ENCODE peak calls at places on chromosomes 6 and 20, in ten cellular contexts. S is fibroblast of lung; T is right lobe of liver; B is IMR-90; K is ovary; O is caudate nucleus; M is CD8-positive, alpha-beta T cell; N is colonic mucosa; W is tibial nerve; Y is psoas muscle. P is an unnamed sample.

GRCh38 chr6:51163843-51164529 is 345.3 kb downstream of the TFAP2B start:
- DNase-seq in Y (no peak), W (no peak), T (no peak), N (no peak), B (no peak), O (no peak), M (no peak), S (no peak), K (no peak), P (no peak)

GRCh38 chr20:23697947-23698346 is 9.1 kb upstream of the CST4 start:
- DNase-seq in W (no peak), Y (no peak), O (no peak), N (no peak), S (no peak), T (no peak), K (no peak), M (no peak), B (no peak), P (no peak)

GRCh38 chr6:8429821-8430220 is 5.5 kb downstream of the SLC35B3 start:
- DNase-seq in N (no peak), S (no peak), B (no peak), K (no peak), T (no peak), M (no peak), O (no peak), Y (no peak), W (no peak), P (no peak)

GRCh38 chr20:44002861-44003260 is 88.2 kb downstream of the TOX2 start:
- DNase-seq in Y (no peak), M (no peak), K (no peak), S (no peak), N (no peak), T (no peak), O (no peak), B (no peak), W (no peak), P (no peak)

GRCh38 chr6:15631380-15631913 is 31.4 kb downstream of the DTNBP1 start:
- DNase-seq in T (no peak), O (no peak), M (no peak), N (no peak), W (no peak), Y (no peak), B (no peak), S (no peak), K (no peak), P (no peak)

GRCh38 chr6:152124432-152125074 is 317.1 kb downstream of the ESR1 start:
- DNase-seq in W (no peak), M (no peak), T (no peak), Y (no peak), O (no peak), S (peak), K (no peak), N (no peak), B (peak), P (no peak)

GRCh38 chr20:21104466-21104761 is 1.7 kb downstream of the LINC00237 start:
- DNase-seq in S (no peak), M (no peak), O (no peak), W (no peak), Y (no peak), T (no peak), K (no peak), B (no peak), N (no peak), P (no peak)

GRCh38 chr20:46176744-46177378 is 58.7 kb downstream of the CD40 start:
- DNase-seq in N (no peak), K (no peak), T (no peak), O (no peak), M (no peak), W (no peak), B (no peak), S (no peak), Y (no peak), P (no peak)

GRCh38 chr6:72966628-72967280 is 258.5 kb downstream of the KHDC1L start:
- DNase-seq in S (no peak), N (no peak), O (no peak), Y (no peak), W (no peak), T (no peak), K (no peak), M (no peak), B (peak), P (no peak)

GRCh38 chr20:4038047-4038459 is 22.7 kb upstream of the RNF24 start:
- DNase-seq in B (peak), N (peak), W (peak), M (peak), S (peak), K (no peak), T (peak), Y (peak), O (no peak), P (no peak)

GRCh38 chr20:21559305-21559704 is 45.4 kb upstream of the NKX2-2 start:
- DNase-seq in M (no peak), K (no peak), T (no peak), W (no peak), S (no peak), B (no peak), Y (no peak), N (no peak), O (no peak), P (no peak)

GRCh38 chr20:7691647-7692046 is 248.6 kb downstream of the HAO1 start:
- DNase-seq in Y (no peak), T (no peak), W (no peak), N (no peak), K (no peak), M (no peak), B (no peak), S (peak), O (no peak), P (no peak)

GRCh38 chr20:5770987-5771318 is 20.8 kb downstream of the SHLD1 start:
- DNase-seq in M (no peak), T (no peak), N (no peak), B (no peak), S (no peak), K (no peak), Y (no peak), W (no peak), O (no peak), P (no peak)

GRCh38 chr20:58803533-58803932 is 47.2 kb downstream of the GNAS-AS1 start:
- DNase-seq in B (no peak), S (no peak), M (no peak), W (no peak), K (no peak), Y (no peak), N (no peak), T (no peak), O (no peak), P (no peak)

GRCh38 chr6:33665957-33666356 is 44.8 kb downstream of the ITPR3 start:
- DNase-seq in Y (no peak), O (no peak), K (no peak), S (no peak), B (no peak), W (no peak), T (no peak), N (no peak), M (no peak), P (no peak)

GRCh38 chr6:47203266-47203967 is 106.3 kb downstream of the TNFRSF21 start:
- DNase-seq in S (no peak), M (no peak), K (no peak), W (no peak), T (no peak), B (peak), Y (no peak), N (no peak), O (no peak), P (no peak)

GRCh38 chr20:20210943-20211273 is 157.0 kb upstream of the INSM1 start:
- DNase-seq in M (no peak), T (no peak), K (no peak), W (no peak), Y (no peak), S (no peak), B (no peak), O (no peak), N (peak), P (no peak)

GRCh38 chr6:163001341-163001740 is 273.6 kb downstream of the PACRG start:
- DNase-seq in B (no peak), M (no peak), T (no peak), Y (no peak), S (peak), K (no peak), O (no peak), N (no peak), W (no peak), P (no peak)

GRCh38 chr20:4592316-4593148 is 129.2 kb upstream of the PRND start:
- DNase-seq in B (no peak), S (peak), O (no peak), T (peak), K (peak), Y (peak), N (peak), M (peak), W (no peak), P (no peak)

GRCh38 chr20:10453241-10453640 is 18.1 kb downstream of the SLX4IP start:
- DNase-seq in K (no peak), T (no peak), N (no peak), M (no peak), B (no peak), S (no peak), Y (no peak), O (no peak), W (no peak), P (no peak)

GRCh38 chr6:42367353-42368011 is 84.2 kb downstream of the TRERF1 start:
- DNase-seq in Y (no peak), B (peak), K (no peak), S (peak), O (no peak), T (peak), M (no peak), W (no peak), N (no peak), P (no peak)

GRCh38 chr6:13307508-13307995 is 20.8 kb downstream of the TBC1D7 start:
- DNase-seq in W (no peak), S (peak), Y (no peak), N (no peak), K (no peak), M (no peak), B (peak), T (no peak), O (no peak), P (peak)

GRCh38 chr20:9550283-9550682 is 35.9 kb downstream of the LAMP5 start:
- DNase-seq in O (no peak), B (no peak), K (no peak), S (no peak), W (no peak), T (no peak), Y (no peak), M (no peak), N (no peak), P (no peak)

DNA sequence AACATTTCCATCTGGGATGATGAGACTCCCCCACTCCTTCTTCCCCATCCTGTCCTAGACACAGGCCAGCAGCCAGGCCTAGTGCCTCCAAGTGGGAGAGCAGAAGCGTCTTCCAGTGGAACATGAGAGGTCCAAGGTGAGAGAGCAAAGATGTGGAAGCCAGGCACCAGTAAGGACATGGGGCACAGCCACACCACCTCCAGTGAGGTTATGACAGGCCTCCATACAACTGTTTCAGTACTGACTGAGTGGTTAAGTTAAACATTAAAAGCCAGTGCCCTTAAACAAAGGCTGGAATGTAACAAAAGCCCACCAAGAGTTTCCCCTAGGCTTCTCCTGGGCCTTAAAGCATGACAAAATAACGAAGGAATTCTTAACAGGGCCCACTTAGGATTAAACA is 5.3 kb downstream of the ZBTB24 start:
- DNase-seq in N (no peak), Y (no peak), M (no peak), K (no peak), W (no peak), B (no peak), S (no peak), T (no peak), O (no peak), P (no peak)
- H3K27ac ChIP-seq in N (no peak), Y (no peak), M (no peak), K (no peak), W (no peak), B (no peak), S (no peak), T (no peak), O (no peak), P (no peak)

GRCh38 chr20:53804920-53805894 is 211.6 kb upstream of the ZNF217 start:
- DNase-seq in Y (no peak), B (no peak), T (no peak), W (no peak), S (no peak), N (peak), O (no peak), M (no peak), K (no peak), P (no peak)
- H3K27ac ChIP-seq in Y (no peak), B (peak), T (no peak), W (no peak), S (peak), N (peak), O (no peak), M (no peak), K (no peak), P (peak)

GRCh38 chr20:17849111-17849900 is 119.3 kb downstream of the SNX5 start:
- DNase-seq in K (no peak), T (no peak), N (no peak), B (no peak), M (no peak), Y (no peak), W (no peak), S (no peak), O (no peak), P (no peak)
- H3K27ac ChIP-seq in K (no peak), T (no peak), N (peak), B (peak), M (no peak), Y (peak), W (no peak), S (peak), O (no peak), P (peak)

GRCh38 chr20:49682278-49682677 is 31.4 kb downstream of the B4GALT5 start:
- DNase-seq in W (no peak), O (no peak), K (no peak), Y (no peak), B (no peak), T (no peak), N (no peak), M (no peak), S (no peak), P (no peak)

GRCh38 chr20:49682798-49683197 is 30.9 kb downstream of the B4GALT5 start:
- DNase-seq in Y (no peak), S (no peak), K (no peak), B (no peak), T (no peak), W (no peak), N (no peak), M (no peak), O (no peak), P (no peak)

GRCh38 chr20:49685161-49685601 is 28.5 kb downstream of the B4GALT5 start:
- DNase-seq in B (no peak), M (no peak), O (no peak), K (no peak), S (no peak), W (no peak), T (no peak), Y (no peak), N (no peak), P (no peak)

GRCh38 chr20:49685809-49686208 is 27.9 kb downstream of the B4GALT5 start:
- DNase-seq in O (no peak), W (no peak), K (no peak), N (no peak), Y (no peak), T (no peak), S (peak), M (no peak), B (peak), P (no peak)

DNA sequence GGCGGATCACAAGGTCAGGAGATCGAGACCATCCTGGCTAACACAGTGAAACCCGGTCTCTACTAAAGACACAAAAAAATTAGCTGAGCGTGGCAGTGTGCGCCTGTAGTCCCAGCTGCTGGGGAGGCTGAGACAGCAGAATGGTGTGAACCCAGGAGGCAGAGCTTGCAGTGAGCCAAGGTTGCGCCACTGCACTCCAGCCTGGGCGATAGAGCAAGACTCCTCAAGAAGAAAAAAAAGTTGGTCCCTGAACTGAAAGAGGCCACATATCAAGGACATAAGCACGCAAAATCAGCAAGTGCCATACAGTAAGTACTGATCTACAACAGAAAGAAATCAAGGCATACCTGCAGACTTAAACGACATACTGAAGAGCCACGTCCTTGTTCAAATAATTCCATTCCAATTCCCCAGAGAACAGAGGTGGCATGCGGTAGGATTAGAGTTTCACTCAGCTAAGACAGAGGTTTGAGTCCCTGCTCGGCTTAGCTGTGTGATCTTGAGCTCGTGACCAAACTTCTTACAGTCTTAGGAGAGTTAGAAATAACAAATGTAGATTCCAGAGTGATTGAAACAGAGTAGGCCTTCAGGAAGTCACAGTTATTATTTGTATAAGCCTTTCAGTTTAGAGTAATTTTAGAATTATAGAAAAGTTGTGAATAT is 29.2 kb downstream of the B4GALT5 start:
- DNase-seq in O (no peak), T (no peak), B (no peak), Y (no peak), M (no peak), S (no peak), N (no peak), W (no peak), K (no peak), P (no peak)
- H3K27ac ChIP-seq in O (peak), T (no peak), B (peak), Y (peak), M (no peak), S (no peak), N (no peak), W (no peak), K (no peak), P (no peak)

DNA sequence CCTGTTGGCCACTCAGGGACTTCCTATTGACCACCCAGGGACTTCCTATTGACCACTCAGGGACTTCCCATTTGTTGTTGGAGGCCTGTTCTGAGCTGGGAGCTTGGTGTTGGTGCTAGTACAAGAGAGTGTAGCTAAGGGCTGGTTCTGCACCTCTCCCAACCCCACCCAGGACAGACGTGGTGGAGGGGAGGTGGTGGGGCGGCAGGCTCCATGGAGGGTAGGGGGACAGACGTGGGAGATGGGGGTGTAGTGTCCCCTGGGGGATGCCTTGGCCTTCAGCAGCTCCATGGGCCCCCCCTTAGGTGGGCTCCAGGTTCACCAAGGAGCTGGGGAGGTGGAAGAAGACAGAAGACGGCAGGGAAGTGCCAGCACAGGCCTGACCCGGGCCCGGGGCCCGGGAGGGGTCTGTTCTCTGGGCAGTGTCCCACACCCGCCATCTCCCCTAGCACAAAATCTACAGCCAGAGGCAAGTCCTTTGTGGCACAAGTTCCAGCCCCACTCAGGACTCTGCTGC is 33.9 kb downstream of the CHRNA4 start:
- DNase-seq in M (no peak), B (no peak), Y (peak), N (no peak), K (no peak), W (no peak), S (no peak), O (no peak), T (no peak), P (no peak)
- H3K27ac ChIP-seq in M (peak), B (no peak), Y (no peak), N (no peak), K (no peak), W (no peak), S (no peak), O (no peak), T (no peak), P (no peak)

GRCh38 chr6:166661329-166661728 is 34.3 kb upstream of the RPS6KA2 start:
- DNase-seq in N (no peak), T (no peak), K (no peak), Y (no peak), B (no peak), M (no peak), W (no peak), O (no peak), S (no peak), P (no peak)
- H3K27ac ChIP-seq in N (no peak), T (no peak), K (no peak), Y (no peak), B (no peak), M (no peak), W (no peak), O (no peak), S (no peak), P (no peak)

DNA sequence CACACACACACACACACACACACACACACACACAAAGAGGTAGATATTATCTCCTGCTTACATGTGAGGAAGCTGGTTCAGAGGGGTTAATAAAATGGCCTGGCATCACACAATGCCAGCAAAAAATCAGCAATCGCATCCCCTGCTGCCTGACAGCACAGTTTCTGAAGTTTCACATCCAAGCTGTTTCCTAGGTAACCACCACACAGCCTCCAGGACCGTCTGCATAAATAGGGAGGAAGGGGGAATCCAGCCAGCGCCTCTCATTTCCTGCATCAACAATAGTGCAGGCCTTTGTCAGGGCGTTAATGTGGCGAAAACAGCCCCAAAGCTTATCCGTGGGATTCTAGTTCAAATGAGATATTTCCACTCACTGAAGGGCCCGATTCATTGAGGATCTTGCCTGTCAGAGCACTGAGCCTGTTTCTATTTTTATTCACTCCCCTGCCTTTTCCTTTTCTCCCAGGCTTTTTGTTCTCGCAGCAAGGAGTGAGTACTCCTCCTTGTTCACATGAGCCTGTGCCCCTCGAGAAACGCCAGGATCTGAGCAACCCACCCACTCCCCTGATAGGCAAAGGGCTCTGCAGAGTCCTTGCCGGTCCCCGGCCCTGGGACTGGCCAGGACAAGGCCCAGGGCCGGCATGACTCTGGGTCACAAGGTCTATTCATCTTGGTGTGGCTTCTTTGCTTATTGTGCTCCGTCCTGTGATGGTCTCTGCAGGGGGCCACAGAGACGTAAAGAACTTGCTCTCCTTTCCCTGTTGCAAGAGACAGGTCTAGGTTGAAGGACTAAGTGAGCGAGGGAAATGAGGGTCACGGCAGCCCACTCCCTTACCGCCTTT is 32.7 kb downstream of the TUBB2B start:
- DNase-seq in K (no peak), B (peak), N (no peak), O (peak), Y (no peak), T (no peak), M (no peak), W (no peak), S (peak), P (no peak)
- H3K27ac ChIP-seq in K (no peak), B (no peak), N (no peak), O (peak), Y (peak), T (no peak), M (no peak), W (peak), S (no peak), P (no peak)

P was measured in epithelial cell of prostate.